ENCODE peak calls at places on chromosomes 16 and 17, in six cellular contexts. S is H1, X is GM12878, W is HepG2, L is GM12891, E is K562. P is an unnamed sample.

GRCh38 chr16:80614908-80615696 is 74.3 kb downstream of the DYNLRB2 start:
- DNase-seq in X (no peak), E (peak; percentile 25), W (no peak), L (no peak), S (no peak), P (no peak)

GRCh38 chr17:15169676-15170075 is 95.5 kb downstream of the PMP22 start:
- DNase-seq in L (no peak), X (no peak), E (no peak), S (no peak), W (no peak), P (no peak)

GRCh38 chr16:84806256-84806889 is 13.4 kb upstream of the CRISPLD2 start:
- DNase-seq in W (no peak), S (no peak), E (peak; percentile 71), X (peak; percentile 13), L (no peak), P (peak; percentile 54)

GRCh38 chr17:8941520-8941919 is 24.0 kb downstream of the PIK3R5 start:
- DNase-seq in X (no peak), S (no peak), L (no peak), E (no peak), W (no peak), P (peak; percentile 48)

GRCh38 chr17:49787932-49788442 is 494 bp upstream of the KAT7 start:
- DNase-seq in S (no peak), E (no peak), W (no peak), L (no peak), X (no peak), P (no peak)

GRCh38 chr17:59842901-59843652 is 49.7 kb downstream of the TUBD1 start:
- DNase-seq in L (no peak), S (no peak), E (peak; percentile 25), X (peak; percentile 80), W (peak; percentile 96), P (no peak)

GRCh38 chr16:30472328-30472942 is at the start of gene ITGAL:
- DNase-seq in W (no peak), S (no peak), E (no peak), X (peak; percentile 98), L (peak; percentile 68), P (peak; percentile 57)

GRCh38 chr17:77875051-77875780 is 83.3 kb upstream of the TNRC6C start:
- DNase-seq in X (no peak), W (no peak), L (no peak), E (no peak), S (no peak), P (no peak)

GRCh38 chr17:60451071-60451470 is 28.8 kb downstream of the CHCT1 start:
- DNase-seq in E (no peak), S (no peak), W (no peak), X (no peak), L (no peak), P (no peak)

GRCh38 chr17:51006601-51007000 is 114.1 kb downstream of the SPAG9 start:
- DNase-seq in S (no peak), W (no peak), E (no peak), L (no peak), X (no peak), P (no peak)

GRCh38 chr17:65824901-65825300 is 263.5 kb upstream of the AXIN2 start:
- DNase-seq in E (no peak), X (no peak), L (no peak), W (no peak), S (no peak), P (no peak)

GRCh38 chr17:74807925-74808324 is 31.8 kb upstream of the NAT9 start:
- DNase-seq in L (no peak), E (no peak), S (no peak), W (no peak), X (no peak), P (no peak)

GRCh38 chr16:73610605-73611177 is 562.8 kb upstream of the ZFHX3 start:
- DNase-seq in S (no peak), L (no peak), X (no peak), E (no peak), W (no peak), P (no peak)

GRCh38 chr16:51756447-51757123 is 605.5 kb upstream of the SALL1 start:
- DNase-seq in E (no peak), X (no peak), W (no peak), L (no peak), S (no peak), P (no peak)

GRCh38 chr17:80133626-80133970 is 13.3 kb downstream of the EIF4A3 start:
- DNase-seq in L (no peak), S (no peak), W (no peak), X (no peak), E (no peak), P (no peak)

GRCh38 chr17:75524971-75525805 is at the start of gene LLGL2:
- DNase-seq in L (peak; percentile 95), X (no peak), W (peak; percentile 83), S (no peak), E (peak; percentile 97), P (peak; percentile 94)

GRCh38 chr17:8150194-8151119 is 1.7 kb downstream of the PER1 start:
- DNase-seq in X (no peak), E (no peak), S (no peak), L (no peak), W (no peak), P (no peak)

GRCh38 chr17:75430159-75430748 is 24.8 kb upstream of the GRB2 start:
- DNase-seq in S (peak; percentile 47), E (peak; percentile 20), X (no peak), L (no peak), W (peak; percentile 90), P (no peak)

GRCh38 chr16:86455609-86456008 is 54.7 kb upstream of the FOXF1 start:
- DNase-seq in X (no peak), L (no peak), S (no peak), W (no peak), E (no peak), P (no peak)

GRCh38 chr17:65231662-65232335 is 94.6 kb downstream of the RGS9 start:
- DNase-seq in S (peak; percentile 70), L (peak; percentile 52), X (peak; percentile 12), E (peak; percentile 77), W (peak; percentile 70), P (peak; percentile 54)

GRCh38 chr16:12891836-12892235 is 9.6 kb upstream of the SHISA9 start:
- DNase-seq in X (no peak), E (no peak), W (no peak), L (no peak), S (no peak), P (no peak)

GRCh38 chr17:17476865-17477467 is at the start of gene MED9:
- DNase-seq in X (peak; percentile 64), S (peak; percentile 76), W (peak; percentile 82), E (peak; percentile 94), L (peak; percentile 98), P (peak; percentile 98)

GRCh38 chr16:4176794-4177438 is 60.7 kb upstream of the ADCY9 start:
- DNase-seq in E (peak; percentile 29), X (peak; percentile 21), S (no peak), L (peak; percentile 30), W (peak; percentile 8), P (no peak)

DNA sequence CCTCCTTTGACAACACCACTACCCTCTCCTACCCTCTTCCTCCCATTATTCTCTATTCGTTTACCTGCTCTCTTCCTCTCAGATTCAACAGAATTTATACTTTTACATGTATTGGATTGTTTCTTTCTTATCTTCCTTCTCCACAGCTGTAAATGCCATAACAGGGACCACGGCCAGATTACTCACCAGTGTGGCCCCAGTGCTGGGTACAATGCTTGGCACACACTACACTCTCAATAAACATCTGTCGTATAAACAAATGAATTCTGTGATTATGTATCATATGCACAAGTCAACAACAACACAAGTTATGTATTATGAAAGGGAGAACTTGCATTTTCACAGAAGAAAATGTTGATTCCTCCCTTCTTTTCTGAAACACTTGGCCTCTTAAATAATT is 20.0 kb downstream of the AARSD1 start:
- DNase-seq in E (no peak), L (no peak), S (no peak), X (no peak), W (no peak), P (no peak)
- TF ChIP-seq TAF1 in E (no peak), L (no peak), S (no peak), X (no peak), W (no peak), P (no peak)

GRCh38 chr17:45900136-45900535 is 5.8 kb downstream of the MAPT start:
- DNase-seq in E (no peak), L (no peak), W (no peak), S (no peak), X (no peak), P (no peak)

GRCh38 chr17:45894022-45894784 is at the start of gene MAPT:
- DNase-seq in E (peak; percentile 97), W (peak; percentile 83), L (peak; percentile 97), X (peak; percentile 24), S (peak; percentile 84), P (peak; percentile 96)

GRCh38 chr17:45895969-45896793 is 1.8 kb downstream of the MAPT start:
- DNase-seq in X (no peak), E (no peak), W (no peak), S (no peak), L (no peak), P (no peak)

GRCh38 chr17:45895304-45895968 is 1.1 kb downstream of the MAPT start:
- DNase-seq in L (no peak), E (no peak), X (no peak), W (no peak), S (no peak), P (no peak)

GRCh38 chr17:45896803-45897693 is 2.7 kb downstream of the MAPT start:
- DNase-seq in L (no peak), W (no peak), X (no peak), S (no peak), E (no peak), P (no peak)
- TF ChIP-seq POLR2AphosphoS5 in L (no peak), W (no peak), X (no peak), S (peak; percentile 51), E (no peak), P (no peak)

GRCh38 chr17:81370304-81370703 is 25.0 kb upstream of the BAHCC1 start:
- DNase-seq in X (no peak), E (no peak), W (no peak), S (no peak), L (no peak), P (no peak)

GRCh38 chr17:81368161-81368560 is 27.1 kb upstream of the BAHCC1 start:
- DNase-seq in W (no peak), S (no peak), E (no peak), L (no peak), X (no peak), P (no peak)

GRCh38 chr17:81366648-81367047 is 28.6 kb upstream of the BAHCC1 start:
- DNase-seq in L (no peak), W (no peak), S (no peak), E (no peak), X (no peak), P (no peak)

GRCh38 chr17:81367171-81367570 is 28.1 kb upstream of the BAHCC1 start:
- DNase-seq in S (no peak), L (no peak), E (peak; percentile 54), W (no peak), X (no peak), P (no peak)

GRCh38 chr17:81368623-81369022 is 26.6 kb upstream of the BAHCC1 start:
- DNase-seq in X (no peak), L (no peak), E (no peak), S (no peak), W (no peak), P (no peak)
- TF ChIP-seq POLR2A in X (no peak), L (no peak), E (no peak), S (no peak), W (no peak), P (no peak)

DNA sequence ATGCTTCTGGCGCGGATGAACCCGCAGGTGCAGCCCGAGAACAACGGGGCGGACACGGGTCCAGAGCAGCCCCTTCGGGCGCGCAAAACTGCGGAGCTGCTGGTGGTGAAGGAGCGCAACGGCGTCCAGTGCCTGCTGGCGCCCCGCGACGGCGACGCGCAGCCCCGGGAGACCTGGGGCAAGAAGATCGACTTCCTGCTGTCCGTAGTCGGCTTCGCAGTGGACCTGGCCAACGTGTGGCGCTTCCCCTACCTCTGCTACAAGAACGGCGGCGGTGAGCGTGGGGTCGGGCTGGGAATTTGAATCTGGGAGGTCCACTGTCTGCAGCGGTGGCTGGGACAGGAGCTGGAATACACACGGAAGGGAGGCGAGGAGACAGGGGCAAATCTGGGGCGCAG is 906 bp downstream of the SLC6A2 start:
- DNase-seq in W (no peak), E (no peak), X (no peak), S (peak; percentile 5), L (no peak), P (no peak)
- TF ChIP-seq TAF1 in W (no peak), E (no peak), X (no peak), S (no peak), L (no peak), P (no peak)

P was measured in GM12892.